ENCODE peak calls at places on chromosomes 13 and 19, in four cellular contexts. R, H, L and U are unnamed samples.

GRCh38 chr19:49104229-49104864 is 9.8 kb upstream of the LIN7B start:
- DNase-seq in R (no peak), H (no peak), L (no peak), U (no peak)

GRCh38 chr13:27274631-27275030 is 4.0 kb downstream of the RASL11A start:
- DNase-seq in R (no peak), H (no peak), L (no peak), U (no peak)

GRCh38 chr19:47613165-47614146 is 4.5 kb downstream of the BICRA start:
- DNase-seq in R (no peak), H (no peak), L (peak), U (no peak)

GRCh38 chr19:44718441-44719261 is 19.7 kb downstream of the CEACAM16 start:
- DNase-seq in R (no peak), H (peak), L (peak), U (no peak)

GRCh38 chr13:99528547-99528946 is 27.3 kb downstream of the TM9SF2 start:
- DNase-seq in R (no peak), H (no peak), L (no peak), U (no peak)

GRCh38 chr19:16532440-16533273 is 9.6 kb downstream of the CHERP start:
- DNase-seq in R (no peak), H (no peak), L (no peak), U (no peak)

GRCh38 chr13:93227906-93228801 is 1.5 kb downstream of the GPC6 start:
- DNase-seq in R (no peak), H (peak), L (peak), U (no peak)

GRCh38 chr13:40167327-40167726 is 499.1 kb downstream of the FOXO1 start:
- DNase-seq in R (no peak), H (no peak), L (no peak), U (no peak)

GRCh38 chr13:109720758-109721184 is 65.6 kb downstream of the IRS2 start:
- DNase-seq in R (no peak), H (no peak), L (no peak), U (no peak)

GRCh38 chr19:43675269-43675879 is 5.4 kb upstream of the PLAUR start:
- DNase-seq in R (no peak), H (no peak), L (no peak), U (no peak)

GRCh38 chr13:37656247-37656940 is 57.8 kb upstream of the POSTN start:
- DNase-seq in R (peak), H (no peak), L (no peak), U (no peak)

GRCh38 chr13:40060318-40061007 is 405.0 kb downstream of the COG6 start:
- DNase-seq in R (no peak), H (no peak), L (no peak), U (no peak)

GRCh38 chr19:48405850-48406249 is 12.4 kb downstream of the GRIN2D start:
- DNase-seq in R (no peak), H (no peak), L (no peak), U (no peak)